ENCODE peak calls at places on chromosome X, in nine cellular contexts. G is A549, H is left ventricle myocardium inferior, O is IMR-90, F is astrocyte of the spinal cord, W is epithelial cell of esophagus, N is AG10803, U is PC-9, V is transverse colon. P is an unnamed sample.

GRCh38 chrX:13432376-13432775 is 112.5 kb upstream of the ATXN3L start:
- DNase-seq in F (peak; percentile 93), W (peak; percentile 66), G (no peak), O (peak; percentile 98), U (no peak), N (peak; percentile 98), V (no peak), H (no peak), P (no peak)

GRCh38 chrX:131728295-131729145 is 184.6 kb downstream of the OR13H1 start:
- DNase-seq in U (no peak), O (peak; percentile 86), W (no peak), G (no peak), H (no peak), F (peak; percentile 89), N (no peak), V (peak; percentile 85), P (no peak)

GRCh38 chrX:4179031-4179430 is 465.6 kb upstream of the PRKX start:
- DNase-seq in V (no peak), W (no peak), O (no peak), H (no peak), F (no peak), G (no peak), U (no peak), N (no peak), P (no peak)

GRCh38 chrX:39969099-39969825 is 128.5 kb downstream of the BCOR start:
- DNase-seq in W (no peak), F (no peak), O (no peak), V (no peak), G (no peak), N (no peak), U (no peak), H (no peak), P (peak; percentile 33)

GRCh38 chrX:331145-331771 is 12.7 kb upstream of the GTPBP6 start:
- DNase-seq in F (peak; percentile 36), U (no peak), W (peak; percentile 25), G (no peak), H (peak; percentile 15), V (no peak), O (peak; percentile 28), N (peak; percentile 39), P (peak; percentile 42)

GRCh38 chrX:107766470-107767140 is 9.0 kb downstream of the TSC22D3 start:
- DNase-seq in V (peak; percentile 25), H (peak; percentile 53), N (peak; percentile 12), F (peak; percentile 52), O (peak; percentile 21), U (peak; percentile 88), W (peak; percentile 76), G (no peak), P (no peak)

GRCh38 chrX:19832186-19832965 is 55.0 kb downstream of the SH3KBP1 start:
- DNase-seq in V (no peak), F (no peak), H (no peak), U (no peak), O (no peak), W (no peak), N (no peak), G (no peak), P (no peak)

GRCh38 chrX:63764946-63765345 is 20.1 kb downstream of the ARHGEF9 start:
- DNase-seq in G (no peak), N (peak; percentile 6), H (no peak), U (peak; percentile 62), O (peak; percentile 34), W (peak; percentile 59), F (peak; percentile 11), V (no peak), P (no peak)

GRCh38 chrX:103253608-103254007 is 1.3 kb downstream of the TCEAL8 start:
- DNase-seq in U (no peak), N (peak; percentile 1), W (no peak), H (no peak), F (peak; percentile 0), V (no peak), G (no peak), O (no peak), P (no peak)

GRCh38 chrX:45715787-45716186 is 515.1 kb upstream of the DIPK2B start:
- DNase-seq in O (peak; percentile 65), H (no peak), W (no peak), U (no peak), N (peak; percentile 52), G (no peak), V (no peak), F (peak; percentile 58), P (no peak)

GRCh38 chrX:102654696-102655095 is 3.4 kb downstream of the GPRASP1 start:
- DNase-seq in O (no peak), W (no peak), N (no peak), G (no peak), U (no peak), V (no peak), F (no peak), H (peak; percentile 29), P (no peak)

GRCh38 chrX:39532761-39533160 is 565.0 kb downstream of the BCOR start:
- DNase-seq in W (no peak), N (no peak), O (no peak), G (no peak), U (no peak), V (no peak), H (no peak), F (no peak), P (no peak)

GRCh38 chrX:920234-920799 is 289.7 kb downstream of the SHOX start:
- DNase-seq in V (no peak), W (no peak), O (no peak), H (no peak), N (peak; percentile 90), G (no peak), F (no peak), U (no peak), P (no peak)

GRCh38 chrX:25810202-25810601 is 327.9 kb upstream of the MAGEB18 start:
- DNase-seq in H (no peak), N (no peak), W (peak; percentile 51), U (no peak), O (peak; percentile 75), V (no peak), G (no peak), F (peak; percentile 65), P (no peak)

GRCh38 chrX:129359269-129359668 is 164.0 kb downstream of the SMARCA1 start:
- DNase-seq in N (peak; percentile 15), G (no peak), U (no peak), W (peak; percentile 2), F (peak; percentile 10), O (peak; percentile 31), H (no peak), V (no peak), P (peak; percentile 3)

GRCh38 chrX:43562372-43562771 is 93.7 kb upstream of the MAOA start:
- DNase-seq in N (no peak), F (no peak), U (no peak), G (no peak), O (no peak), H (no peak), V (no peak), W (no peak), P (no peak)

GRCh38 chrX:41634284-41634683 is 54.5 kb upstream of the GPR34 start:
- DNase-seq in U (no peak), N (no peak), H (no peak), O (peak; percentile 45), F (peak; percentile 58), V (no peak), G (no peak), W (no peak), P (no peak)

GRCh38 chrX:136906921-136907510 is 26.5 kb upstream of the RBMX start:
- DNase-seq in V (no peak), W (no peak), G (no peak), O (no peak), H (no peak), F (no peak), U (no peak), N (no peak), P (no peak)
- TF ChIP-seq CTCF in V (no peak), W (no peak), G (no peak), O (no peak), H (no peak), F (no peak), U (no peak), N (no peak), P (no peak)

GRCh38 chrX:106752101-106752678 is 25.7 kb downstream of the RNF128 start:
- DNase-seq in W (peak; percentile 29), V (no peak), H (no peak), F (peak; percentile 19), U (no peak), N (peak; percentile 3), O (peak; percentile 7), G (no peak), P (peak; percentile 1)
- TF ChIP-seq CTCF in W (peak; percentile 12), V (no peak), H (no peak), F (peak; percentile 35), U (peak; percentile 39), N (peak; percentile 39), O (peak; percentile 43), G (peak; percentile 32), P (no peak)

GRCh38 chrX:110669572-110669971 is 126.0 kb downstream of the CHRDL1 start:
- DNase-seq in F (no peak), U (no peak), W (no peak), V (no peak), N (no peak), H (no peak), O (no peak), G (no peak), P (no peak)

GRCh38 chrX:110665223-110665622 is 130.4 kb downstream of the CHRDL1 start:
- DNase-seq in N (no peak), V (no peak), H (no peak), G (no peak), O (no peak), F (no peak), W (no peak), U (no peak), P (no peak)

GRCh38 chrX:110667706-110668105 is 127.9 kb downstream of the CHRDL1 start:
- DNase-seq in O (no peak), H (no peak), W (peak; percentile 0), U (no peak), V (no peak), G (no peak), F (no peak), N (no peak), P (no peak)

GRCh38 chrX:110671068-110671803 is 124.4 kb downstream of the CHRDL1 start:
- DNase-seq in H (no peak), G (no peak), O (no peak), V (no peak), F (peak; percentile 40), U (no peak), N (no peak), W (no peak), P (no peak)

GRCh38 chrX:110665636-110666035 is 130.0 kb downstream of the CHRDL1 start:
- DNase-seq in G (peak; percentile 8), O (peak; percentile 5), V (peak; percentile 10), U (no peak), F (peak; percentile 9), H (peak; percentile 13), N (peak; percentile 31), W (peak; percentile 19), P (peak; percentile 9)
- TF ChIP-seq CTCF in G (peak; percentile 28), O (peak; percentile 34), V (no peak), U (peak; percentile 74), F (peak; percentile 64), H (peak; percentile 42), N (peak; percentile 71), W (peak; percentile 50), P (no peak)

GRCh38 chrX:112147206-112147605 is 64.6 kb upstream of the TRPC5 start:
- DNase-seq in U (no peak), W (peak; percentile 1), O (peak; percentile 29), V (no peak), F (no peak), H (no peak), N (peak; percentile 8), G (peak; percentile 2), P (no peak)
- TF ChIP-seq CTCF in U (peak; percentile 73), W (no peak), O (peak; percentile 54), V (no peak), F (peak; percentile 40), H (peak; percentile 42), N (peak; percentile 56), G (peak; percentile 9), P (no peak)

P was measured in activated CD8-positive, alpha-beta T cell treated with anti-CD3 and anti-CD28 coated beads for 36 hours.